ENCODE peak calls at places on chromosomes 12 and 14, in nine cellular contexts. One of them, this sample, is unnamed.

GRCh38 chr12:48936379-48936979 is 11.2 kb upstream of the FKBP11 start:
- DNase-seq in AG10803: peak; percentile 73
- DNase-seq in hepatocyte: peak; percentile 87
- DNase-seq in hippocampal formation: peak; percentile 44
- DNase-seq in left colon: peak; percentile 53
- DNase-seq in CD8-positive, alpha-beta T cell: peak; percentile 78
- DNase-seq in PC-9: no peak
- DNase-seq in NCI-H1092: peak; percentile 43
- DNase-seq in sigmoid colon: peak; percentile 81
- DNase-seq in this sample: peak; percentile 26

GRCh38 chr14:103753809-103754208 is 38.2 kb downstream of the ZFYVE21 start:
- DNase-seq in left colon: no peak
- DNase-seq in PC-9: no peak
- DNase-seq in hippocampal formation: no peak
- DNase-seq in hepatocyte: no peak
- DNase-seq in NCI-H1092: no peak
- DNase-seq in sigmoid colon: no peak
- DNase-seq in AG10803: no peak
- DNase-seq in CD8-positive, alpha-beta T cell: no peak
- DNase-seq in this sample: no peak

GRCh38 chr14:49769171-49769570 is 1.2 kb downstream of the KLHDC2 start:
- DNase-seq in hepatocyte: no peak
- DNase-seq in AG10803: peak; percentile 70
- DNase-seq in CD8-positive, alpha-beta T cell: no peak
- DNase-seq in NCI-H1092: no peak
- DNase-seq in left colon: peak; percentile 37
- DNase-seq in sigmoid colon: no peak
- DNase-seq in hippocampal formation: no peak
- DNase-seq in PC-9: peak; percentile 65
- DNase-seq in this sample: peak; percentile 32

GRCh38 chr14:43438056-43438455 is 1069.0 kb downstream of the FSCB start:
- DNase-seq in PC-9: no peak
- DNase-seq in hippocampal formation: no peak
- DNase-seq in left colon: no peak
- DNase-seq in NCI-H1092: no peak
- DNase-seq in sigmoid colon: no peak
- DNase-seq in CD8-positive, alpha-beta T cell: no peak
- DNase-seq in AG10803: no peak
- DNase-seq in hepatocyte: no peak
- DNase-seq in this sample: no peak

GRCh38 chr14:99601301-99601945 is 2.6 kb downstream of the CCDC85C start:
- DNase-seq in hepatocyte: peak; percentile 55
- DNase-seq in left colon: no peak
- DNase-seq in PC-9: no peak
- DNase-seq in NCI-H1092: no peak
- DNase-seq in hippocampal formation: no peak
- DNase-seq in AG10803: peak; percentile 32
- DNase-seq in CD8-positive, alpha-beta T cell: no peak
- DNase-seq in sigmoid colon: peak; percentile 83
- DNase-seq in this sample: no peak

GRCh38 chr14:92546347-92547053 is 32.9 kb downstream of the RIN3 start:
- DNase-seq in left colon: no peak
- DNase-seq in PC-9: no peak
- DNase-seq in AG10803: no peak
- DNase-seq in CD8-positive, alpha-beta T cell: no peak
- DNase-seq in sigmoid colon: no peak
- DNase-seq in NCI-H1092: peak; percentile 3
- DNase-seq in hepatocyte: no peak
- DNase-seq in hippocampal formation: no peak
- DNase-seq in this sample: peak; percentile 75

GRCh38 chr14:65251213-65251612 is 148.9 kb upstream of the MAX start:
- DNase-seq in AG10803: peak; percentile 100
- DNase-seq in left colon: no peak
- DNase-seq in CD8-positive, alpha-beta T cell: no peak
- DNase-seq in PC-9: peak; percentile 78
- DNase-seq in hepatocyte: no peak
- DNase-seq in hippocampal formation: no peak
- DNase-seq in sigmoid colon: no peak
- DNase-seq in NCI-H1092: no peak
- DNase-seq in this sample: peak; percentile 95

GRCh38 chr12:47015381-47015780 is 64.0 kb upstream of the PCED1B start:
- DNase-seq in PC-9: no peak
- DNase-seq in AG10803: no peak
- DNase-seq in hippocampal formation: no peak
- DNase-seq in sigmoid colon: no peak
- DNase-seq in left colon: no peak
- DNase-seq in hepatocyte: no peak
- DNase-seq in NCI-H1092: no peak
- DNase-seq in CD8-positive, alpha-beta T cell: no peak
- DNase-seq in this sample: no peak

GRCh38 chr14:63673882-63674497 is 32.3 kb upstream of the WDR89 start:
- DNase-seq in NCI-H1092: no peak
- DNase-seq in hepatocyte: no peak
- DNase-seq in sigmoid colon: no peak
- DNase-seq in PC-9: no peak
- DNase-seq in left colon: no peak
- DNase-seq in hippocampal formation: no peak
- DNase-seq in AG10803: no peak
- DNase-seq in CD8-positive, alpha-beta T cell: no peak
- DNase-seq in this sample: no peak

GRCh38 chr12:6936378-6936638 is 7.3 kb upstream of the RNU7-1 start:
- DNase-seq in hippocampal formation: no peak
- DNase-seq in AG10803: no peak
- DNase-seq in hepatocyte: no peak
- DNase-seq in NCI-H1092: no peak
- DNase-seq in sigmoid colon: no peak
- DNase-seq in CD8-positive, alpha-beta T cell: no peak
- DNase-seq in left colon: no peak
- DNase-seq in PC-9: no peak
- DNase-seq in this sample: no peak

GRCh38 chr14:33414041-33414440 is 475.4 kb downstream of the NPAS3 start:
- DNase-seq in left colon: no peak
- DNase-seq in NCI-H1092: no peak
- DNase-seq in CD8-positive, alpha-beta T cell: no peak
- DNase-seq in hippocampal formation: no peak
- DNase-seq in AG10803: no peak
- DNase-seq in PC-9: no peak
- DNase-seq in hepatocyte: no peak
- DNase-seq in sigmoid colon: no peak
- DNase-seq in this sample: no peak

GRCh38 chr14:51457858-51458562 is 193.7 kb upstream of the FRMD6 start:
- DNase-seq in PC-9: no peak
- DNase-seq in CD8-positive, alpha-beta T cell: no peak
- DNase-seq in AG10803: no peak
- DNase-seq in NCI-H1092: no peak
- DNase-seq in hepatocyte: no peak
- DNase-seq in sigmoid colon: no peak
- DNase-seq in hippocampal formation: no peak
- DNase-seq in left colon: no peak
- DNase-seq in this sample: no peak

GRCh38 chr12:53208435-53208834 is 1.4 kb upstream of the ITGB7 start:
- DNase-seq in CD8-positive, alpha-beta T cell: no peak
- DNase-seq in AG10803: no peak
- DNase-seq in NCI-H1092: no peak
- DNase-seq in PC-9: no peak
- DNase-seq in sigmoid colon: peak; percentile 79
- DNase-seq in left colon: no peak
- DNase-seq in hepatocyte: no peak
- DNase-seq in hippocampal formation: no peak
- DNase-seq in this sample: no peak

This sample was measured in foreskin fibroblast.